ENCODE peak calls at places on chromosomes 12 and 14, in ten cellular contexts. Q is pancreas, D is HFFc6, N is GM10248, T is GM12865, J is cardiac fibroblast, Z is SK-N-SH, W is astrocyte, V is coronary artery, O is bronchial epithelial cell. X is an unnamed sample.

GRCh38 chr12:67540920-67541624 is 107.5 kb upstream of the DYRK2 start:
- DNase-seq in Z (no peak), T (peak; percentile 51), D (no peak), V (no peak), N (no peak), J (peak; percentile 23), W (peak; percentile 47), Q (no peak), O (peak; percentile 95), X (no peak)

GRCh38 chr14:95458459-95458858 is 58.0 kb downstream of the SYNE3 start:
- DNase-seq in Q (no peak), T (no peak), V (no peak), O (no peak), W (no peak), Z (no peak), N (no peak), J (no peak), D (no peak), X (no peak)

GRCh38 chr14:54715244-54715643 is 148.3 kb downstream of the SAMD4A start:
- DNase-seq in W (no peak), Q (no peak), N (no peak), Z (no peak), T (no peak), O (peak; percentile 55), D (no peak), J (peak; percentile 56), V (no peak), X (no peak)

GRCh38 chr14:51398898-51399297 is 158.9 kb downstream of the TMX1 start:
- DNase-seq in W (peak; percentile 82), J (peak; percentile 99), Z (no peak), T (no peak), O (peak; percentile 100), Q (no peak), D (peak; percentile 77), V (no peak), N (no peak), X (no peak)

GRCh38 chr12:69024413-69024812 is 91.4 kb upstream of the CPM start:
- DNase-seq in Z (no peak), J (peak; percentile 72), Q (peak; percentile 59), N (no peak), V (no peak), O (peak; percentile 98), W (peak; percentile 81), D (peak; percentile 19), T (no peak), X (no peak)

GRCh38 chr12:111780615-111781014 is 13.9 kb downstream of the ALDH2 start:
- DNase-seq in D (no peak), Q (no peak), O (peak; percentile 80), Z (no peak), V (no peak), N (no peak), J (no peak), T (no peak), W (no peak), X (no peak)

GRCh38 chr12:2058837-2059236 is 6.0 kb downstream of the CACNA1C start:
- DNase-seq in W (no peak), O (no peak), Q (no peak), N (no peak), Z (no peak), T (no peak), V (no peak), D (no peak), J (no peak), X (no peak)

GRCh38 chr14:93269341-93270068 is 62.4 kb downstream of the UBR7 start:
- DNase-seq in D (peak; percentile 79), W (peak; percentile 73), Q (no peak), O (peak; percentile 79), T (no peak), V (no peak), J (peak; percentile 85), N (no peak), Z (no peak), X (peak; percentile 52)

GRCh38 chr12:64205542-64205941 is 16.6 kb downstream of the KICS2 start:
- DNase-seq in T (no peak), Z (no peak), J (no peak), D (no peak), Q (no peak), W (no peak), O (no peak), V (no peak), N (no peak), X (no peak)

GRCh38 chr12:1913377-1914115 is 4.9 kb downstream of the CACNA2D4 start:
- DNase-seq in O (no peak), N (peak; percentile 9), W (no peak), Q (no peak), T (no peak), J (no peak), V (peak; percentile 16), Z (peak; percentile 42), D (no peak), X (peak; percentile 0)

GRCh38 chr14:32038876-32039275 is 38.2 kb upstream of the ARHGAP5 start:
- DNase-seq in N (no peak), J (no peak), Z (peak; percentile 25), V (no peak), D (no peak), W (peak; percentile 11), O (peak; percentile 12), Q (no peak), T (no peak), X (no peak)

GRCh38 chr12:54933381-54933780 is 51.2 kb downstream of the TESPA1 start:
- DNase-seq in V (no peak), N (no peak), D (peak; percentile 42), Q (no peak), T (peak; percentile 27), O (peak; percentile 90), W (peak; percentile 54), J (peak; percentile 28), Z (no peak), X (peak; percentile 31)

GRCh38 chr12:26250801-26251200 is 55.4 kb downstream of the SSPN start:
- DNase-seq in D (no peak), Q (no peak), W (peak; percentile 52), O (no peak), Z (no peak), N (no peak), V (no peak), J (peak; percentile 63), T (no peak), X (no peak)

GRCh38 chr14:90429764-90430163 is 32.9 kb downstream of the CALM1 start:
- DNase-seq in D (no peak), T (no peak), Z (no peak), J (no peak), W (no peak), O (no peak), N (no peak), Q (no peak), V (no peak), X (no peak)

GRCh38 chr14:97413991-97414717 is 617.0 kb downstream of the VRK1 start:
- DNase-seq in V (no peak), O (no peak), N (no peak), D (no peak), Z (no peak), W (no peak), Q (no peak), J (no peak), T (no peak), X (no peak)
- TF ChIP-seq CTCF in V (no peak), O (no peak), N (no peak), D (peak; percentile 12), Z (no peak), W (no peak), Q (no peak), J (no peak), T (no peak), X (no peak)

GRCh38 chr14:23061995-23062394 is 4.7 kb upstream of the CDH24 start:
- DNase-seq in J (peak; percentile 95), V (peak; percentile 82), N (no peak), D (peak; percentile 90), Q (peak; percentile 62), W (peak; percentile 90), T (no peak), Z (no peak), O (peak; percentile 95), X (no peak)
- TF ChIP-seq CTCF in J (no peak), V (no peak), N (no peak), D (no peak), Q (no peak), W (no peak), T (no peak), Z (no peak), O (no peak), X (no peak)

GRCh38 chr14:33941727-33942126 is 9.1 kb downstream of the EGLN3 start:
- DNase-seq in O (no peak), N (no peak), J (no peak), T (no peak), Z (no peak), W (no peak), D (no peak), Q (no peak), V (no peak), X (no peak)
- TF ChIP-seq CTCF in O (no peak), N (no peak), J (no peak), T (no peak), Z (no peak), W (no peak), D (no peak), Q (no peak), V (no peak), X (no peak)

GRCh38 chr12:109052415-109053323 is at the start of gene USP30:
- DNase-seq in Z (peak; percentile 94), Q (peak; percentile 79), D (peak; percentile 74), O (peak; percentile 49), V (peak; percentile 85), N (peak; percentile 92), J (peak; percentile 90), W (peak; percentile 77), T (peak; percentile 93), X (peak; percentile 94)
- TF ChIP-seq CTCF in Z (no peak), Q (no peak), D (peak; percentile 16), O (no peak), V (no peak), N (no peak), J (no peak), W (no peak), T (no peak), X (no peak)

GRCh38 chr14:61253064-61253753 is 27.9 kb downstream of the TMEM30B start:
- DNase-seq in Z (no peak), Q (no peak), T (no peak), N (no peak), O (no peak), J (no peak), V (no peak), W (no peak), D (no peak), X (peak; percentile 59)
- TF ChIP-seq CTCF in Z (no peak), Q (no peak), T (no peak), N (no peak), O (no peak), J (no peak), V (no peak), W (no peak), D (peak; percentile 24), X (no peak)

DNA sequence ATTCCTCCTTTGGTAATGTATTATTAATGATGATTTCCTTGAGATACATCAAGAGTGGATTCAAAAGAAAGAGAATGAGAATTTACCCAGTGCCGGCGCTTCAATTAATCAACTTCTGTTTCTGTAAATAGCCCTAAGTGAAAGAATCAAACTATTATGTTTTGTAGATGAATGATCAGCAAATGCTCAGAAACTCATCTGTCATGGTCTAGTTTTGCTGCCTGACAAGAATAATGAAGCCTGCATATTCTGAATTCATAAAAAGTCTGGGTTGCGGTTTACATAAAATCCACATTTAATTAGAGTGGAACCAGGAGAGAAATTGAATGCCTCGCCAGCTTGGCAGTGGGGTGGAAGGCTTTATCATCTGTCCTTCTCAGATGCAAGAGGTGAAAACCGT is 325.3 kb downstream of the GALC start:
- DNase-seq in T (no peak), Z (no peak), W (peak; percentile 61), J (no peak), V (no peak), N (no peak), O (no peak), D (no peak), Q (no peak), X (no peak)
- TF ChIP-seq CTCF in T (no peak), Z (no peak), W (no peak), J (no peak), V (no peak), N (no peak), O (no peak), D (no peak), Q (no peak), X (no peak)

X was measured in NB4.